ENCODE peak calls at places on chromosome 4, in four cellular contexts. One of them, this sample, is unnamed.

GRCh38 chr4:110005461-110006056 is 92.9 kb downstream of the EGF start:
- DNase-seq in iPS-NIHi11: peak
- DNase-seq in foreskin fibroblast: peak
- DNase-seq in HFFc6: peak
- DNase-seq in this sample: peak

GRCh38 chr4:74125072-74125471 is 26.1 kb upstream of the CXCL2 start:
- DNase-seq in iPS-NIHi11: no peak
- DNase-seq in foreskin fibroblast: no peak
- DNase-seq in HFFc6: no peak
- DNase-seq in this sample: no peak

GRCh38 chr4:47486306-47486705 is 1.2 kb downstream of the ATP10D start:
- DNase-seq in iPS-NIHi11: no peak
- DNase-seq in foreskin fibroblast: no peak
- DNase-seq in HFFc6: no peak
- DNase-seq in this sample: no peak

GRCh38 chr4:70895405-70895804 is 6.8 kb upstream of the MOB1B start:
- DNase-seq in iPS-NIHi11: no peak
- DNase-seq in foreskin fibroblast: no peak
- DNase-seq in HFFc6: peak
- DNase-seq in this sample: peak

GRCh38 chr4:127055349-127055748 is 577.4 kb upstream of the INTU start:
- DNase-seq in iPS-NIHi11: peak
- DNase-seq in foreskin fibroblast: peak
- DNase-seq in HFFc6: no peak
- DNase-seq in this sample: no peak

GRCh38 chr4:76087007-76087769 is 12.7 kb downstream of the ART3 start:
- DNase-seq in iPS-NIHi11: peak
- DNase-seq in foreskin fibroblast: peak
- DNase-seq in HFFc6: peak
- DNase-seq in this sample: peak

GRCh38 chr4:12924728-12925320 is 559.3 kb downstream of the RAB28 start:
- DNase-seq in iPS-NIHi11: no peak
- DNase-seq in foreskin fibroblast: no peak
- DNase-seq in HFFc6: no peak
- DNase-seq in this sample: no peak

GRCh38 chr4:157221895-157222763 is 1.6 kb downstream of the GRIA2 start:
- DNase-seq in iPS-NIHi11: peak
- DNase-seq in foreskin fibroblast: no peak
- DNase-seq in HFFc6: no peak
- DNase-seq in this sample: no peak

GRCh38 chr4:18292411-18292810 is 270.9 kb upstream of the LCORL start:
- DNase-seq in iPS-NIHi11: no peak
- DNase-seq in foreskin fibroblast: no peak
- DNase-seq in HFFc6: no peak
- DNase-seq in this sample: no peak

GRCh38 chr4:38101563-38101962 is 141.4 kb downstream of the PTTG2 start:
- DNase-seq in iPS-NIHi11: no peak
- DNase-seq in foreskin fibroblast: peak
- DNase-seq in HFFc6: peak
- DNase-seq in this sample: peak

GRCh38 chr4:55030606-55031005 is 94.8 kb downstream of the KDR start:
- DNase-seq in iPS-NIHi11: no peak
- DNase-seq in foreskin fibroblast: no peak
- DNase-seq in HFFc6: no peak
- DNase-seq in this sample: no peak

GRCh38 chr4:78809928-78810835 is 34.0 kb downstream of the BMP2K start:
- DNase-seq in iPS-NIHi11: peak
- DNase-seq in foreskin fibroblast: no peak
- DNase-seq in HFFc6: no peak
- DNase-seq in this sample: no peak

GRCh38 chr4:11623726-11624037 is 195.0 kb upstream of the HS3ST1 start:
- DNase-seq in iPS-NIHi11: peak
- DNase-seq in foreskin fibroblast: no peak
- DNase-seq in HFFc6: no peak
- DNase-seq in this sample: no peak

GRCh38 chr4:153448003-153448731 is 18.0 kb upstream of the TMEM131L start:
- DNase-seq in iPS-NIHi11: no peak
- DNase-seq in foreskin fibroblast: no peak
- DNase-seq in HFFc6: no peak
- DNase-seq in this sample: no peak

GRCh38 chr4:43485196-43485595 is 592.7 kb downstream of the GRXCR1 start:
- DNase-seq in iPS-NIHi11: no peak
- DNase-seq in foreskin fibroblast: no peak
- DNase-seq in HFFc6: no peak
- DNase-seq in this sample: no peak

GRCh38 chr4:138977525-138977924 is 38.1 kb upstream of the NOCT start:
- DNase-seq in iPS-NIHi11: no peak
- DNase-seq in foreskin fibroblast: no peak
- DNase-seq in HFFc6: no peak
- DNase-seq in this sample: no peak

GRCh38 chr4:163707873-163708272 is 213.4 kb downstream of the TMA16 start:
- DNase-seq in iPS-NIHi11: peak
- DNase-seq in foreskin fibroblast: no peak
- DNase-seq in HFFc6: no peak
- DNase-seq in this sample: no peak

GRCh38 chr4:81432825-81433224 is 38.9 kb downstream of the RASGEF1B start:
- DNase-seq in iPS-NIHi11: no peak
- DNase-seq in foreskin fibroblast: no peak
- DNase-seq in HFFc6: no peak
- DNase-seq in this sample: no peak

GRCh38 chr4:36243355-36244256 is 708 bp downstream of the ARAP2 start:
- DNase-seq in iPS-NIHi11: peak
- DNase-seq in foreskin fibroblast: no peak
- DNase-seq in HFFc6: no peak
- DNase-seq in this sample: no peak

GRCh38 chr4:24006269-24006668 is 116.4 kb upstream of the PPARGC1A start:
- DNase-seq in iPS-NIHi11: no peak
- DNase-seq in foreskin fibroblast: no peak
- DNase-seq in HFFc6: no peak
- DNase-seq in this sample: no peak

GRCh38 chr4:139655116-139655515 is 10.5 kb upstream of the MGST2 start:
- DNase-seq in iPS-NIHi11: no peak
- DNase-seq in foreskin fibroblast: no peak
- DNase-seq in HFFc6: peak
- DNase-seq in this sample: peak

GRCh38 chr4:33494150-33494549 is 2750.2 kb downstream of the ARAP2 start:
- DNase-seq in iPS-NIHi11: no peak
- DNase-seq in foreskin fibroblast: peak
- DNase-seq in HFFc6: no peak
- DNase-seq in this sample: no peak

GRCh38 chr4:65943076-65943475 is 272.8 kb upstream of the EPHA5 start:
- DNase-seq in iPS-NIHi11: peak
- DNase-seq in foreskin fibroblast: no peak
- DNase-seq in HFFc6: peak
- DNase-seq in this sample: no peak

GRCh38 chr4:27048350-27049100 is 187.9 kb downstream of the STIM2 start:
- DNase-seq in iPS-NIHi11: peak
- DNase-seq in foreskin fibroblast: no peak
- DNase-seq in HFFc6: peak
- DNase-seq in this sample: peak

GRCh38 chr4:1232661-1233621 is 16.0 kb downstream of the CTBP1 start:
- DNase-seq in iPS-NIHi11: no peak
- DNase-seq in foreskin fibroblast: no peak
- DNase-seq in HFFc6: no peak
- DNase-seq in this sample: no peak

This sample was measured in AG08395.